ENCODE peak calls at places on chromosomes 7 and 10, in six cellular contexts. T is IMR-90, P is neuronal stem cell, O is H9, M is mesenchymal stem cell, C is H1. J is an unnamed sample.

GRCh38 chr10:58981051-58981450 is 195.4 kb upstream of the PHYHIPL start:
- DNase-seq in T (no peak), M (no peak), C (no peak), P (no peak), O (no peak), J (no peak)

GRCh38 chr7:152176797-152177196 is 151.3 kb downstream of the GALNT11 start:
- DNase-seq in P (no peak), O (no peak), C (no peak), T (no peak), M (no peak), J (no peak)

GRCh38 chr7:77504951-77505350 is 32.1 kb upstream of the PTPN12 start:
- DNase-seq in P (no peak), M (no peak), C (no peak), T (no peak), O (no peak), J (no peak)

GRCh38 chr10:31961675-31962074 is 33.0 kb upstream of the ARHGAP12 start:
- DNase-seq in T (peak; percentile 64), C (no peak), O (no peak), M (peak; percentile 69), P (no peak), J (peak; percentile 84)

GRCh38 chr10:88989824-88990527 is 622 bp upstream of the FAS start:
- DNase-seq in C (no peak), O (no peak), T (peak; percentile 86), M (peak; percentile 87), P (no peak), J (peak; percentile 28)

GRCh38 chr7:18013936-18014335 is 13.7 kb downstream of the PRPS1L1 start:
- DNase-seq in C (no peak), M (peak; percentile 29), O (no peak), P (no peak), T (peak; percentile 75), J (no peak)

GRCh38 chr10:103053659-103054581 is 135.8 kb downstream of the CNNM2 start:
- DNase-seq in C (peak; percentile 29), P (peak; percentile 30), O (peak; percentile 82), T (peak; percentile 88), M (peak; percentile 73), J (peak; percentile 65)

GRCh38 chr7:16637279-16637795 is 8.2 kb downstream of the ANKMY2 start:
- DNase-seq in O (no peak), C (no peak), P (no peak), M (no peak), T (no peak), J (no peak)

GRCh38 chr10:122435212-122435827 is 19.1 kb upstream of the ARMS2 start:
- DNase-seq in O (no peak), T (peak; percentile 55), C (no peak), M (peak; percentile 48), P (peak; percentile 8), J (no peak)

GRCh38 chr10:80413152-80413996 is 5.0 kb downstream of the PRXL2A start:
- DNase-seq in O (no peak), M (peak; percentile 96), C (no peak), P (no peak), T (peak; percentile 44), J (no peak)

DNA sequence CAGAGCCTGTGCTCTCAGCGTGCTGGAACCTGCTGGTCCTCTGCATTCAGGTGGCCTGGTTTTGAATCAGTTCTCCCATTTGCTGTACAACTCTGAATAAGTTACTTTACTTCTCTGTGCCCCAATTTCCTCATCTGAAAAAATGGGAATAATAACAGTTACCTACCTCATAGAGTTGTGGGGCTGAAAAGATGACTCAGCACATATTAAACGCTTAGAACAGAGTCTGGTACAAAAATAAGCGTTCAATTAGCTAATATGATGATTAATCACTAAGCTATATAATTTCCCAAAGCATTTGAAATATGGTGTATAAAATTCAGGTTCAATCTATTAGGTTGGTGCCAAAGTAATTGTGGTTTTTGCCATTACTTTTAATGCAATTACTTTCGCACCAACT is 259.1 kb downstream of the PRPF18 start:
- DNase-seq in O (no peak), M (no peak), P (no peak), T (no peak), C (no peak), J (no peak)
- H3K14ac ChIP-seq in O (no peak overlapping the region), M (no peak overlapping the region), P (no peak overlapping the region), T (peak overlapping the region; percentile 23), C (no peak overlapping the region), J (no peak overlapping the region)

GRCh38 chr10:13904053-13904452 is 317.3 kb downstream of the PRPF18 start:
- DNase-seq in T (no peak), O (no peak), M (no peak), C (no peak), P (no peak), J (peak; percentile 50)
- H4K8ac ChIP-seq in T (no peak overlapping the region), O (no peak overlapping the region), M (peak overlapping the region; percentile 72), C (no peak overlapping the region), P (no peak overlapping the region), J (peak overlapping the region; percentile 1)

GRCh38 chr7:41967156-41967555 is 264.3 kb upstream of the INHBA start:
- DNase-seq in M (peak; percentile 41), C (no peak), O (no peak), P (no peak), T (peak; percentile 72), J (no peak)
- H3K4me2 ChIP-seq in M (no peak overlapping the region), C (no peak overlapping the region), O (no peak overlapping the region), P (no peak overlapping the region), T (peak overlapping the region; percentile 20), J (no peak overlapping the region)

GRCh38 chr7:47333131-47333887 is 248.6 kb downstream of the TNS3 start:
- DNase-seq in M (no peak), T (no peak), O (no peak), C (no peak), P (no peak), J (no peak)
- H3K14ac ChIP-seq in M (no peak overlapping the region), T (no peak overlapping the region), O (no peak overlapping the region), C (no peak overlapping the region), P (no peak overlapping the region), J (no peak overlapping the region)

GRCh38 chr7:65731562-65732035 is 141.3 kb upstream of the VKORC1L1 start:
- DNase-seq in T (no peak), O (peak; percentile 71), M (peak; percentile 53), C (no peak), P (peak; percentile 27), J (peak; percentile 42)
- H4K8ac ChIP-seq in T (peak overlapping the region; percentile 23), O (no peak overlapping the region), M (peak overlapping the region; percentile 84), C (peak overlapping the region; percentile 87), P (no peak overlapping the region), J (no peak overlapping the region)

DNA sequence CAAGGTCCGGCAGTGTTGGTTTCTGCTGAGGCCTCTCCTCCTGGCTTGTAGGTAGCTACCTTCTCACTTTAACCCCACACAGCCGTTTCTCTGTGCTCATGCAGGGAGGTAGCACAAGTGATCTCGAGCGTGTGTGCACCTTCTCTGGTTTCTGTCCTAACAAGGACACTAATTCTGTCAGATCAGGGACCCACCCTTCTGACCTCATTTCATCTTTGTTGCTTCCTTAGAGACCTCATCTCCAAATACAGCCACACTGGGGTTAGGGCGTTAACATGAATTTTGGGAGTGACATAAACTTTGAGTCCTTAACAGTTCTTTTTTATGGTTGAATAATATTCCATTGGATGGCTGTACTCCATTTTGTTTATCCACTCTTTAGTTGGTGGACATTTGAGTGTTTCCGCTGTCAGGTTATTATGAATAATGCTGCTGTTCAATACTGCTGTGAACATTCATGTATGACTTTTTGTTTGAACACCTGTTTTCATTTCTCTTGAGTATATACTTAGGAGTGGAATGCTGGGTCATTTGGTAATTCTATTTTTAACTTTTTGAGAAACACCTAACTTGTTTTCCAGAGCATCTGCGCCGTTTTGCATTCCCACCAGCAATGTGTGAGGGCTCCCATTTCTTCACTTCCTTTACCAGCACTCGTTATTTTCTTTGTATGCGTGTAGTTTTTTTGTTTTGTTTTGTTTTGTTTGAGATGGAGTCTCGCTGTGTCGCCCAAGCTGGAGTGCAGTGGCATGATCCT is 57.5 kb downstream of the LCOR start:
- DNase-seq in M (no peak), O (no peak), T (no peak), P (no peak), C (no peak), J (no peak)
- H3K4me2 ChIP-seq in M (no peak overlapping the region), O (no peak overlapping the region), T (no peak overlapping the region), P (no peak overlapping the region), C (no peak overlapping the region), J (no peak overlapping the region)

GRCh38 chr7:32893722-32894121 is 2.2 kb upstream of the KBTBD2 start:
- DNase-seq in P (no peak), C (no peak), M (no peak), T (no peak), O (no peak), J (no peak)
- H3K14ac ChIP-seq in P (no peak overlapping the region), C (no peak overlapping the region), M (no peak overlapping the region), T (no peak overlapping the region), O (no peak overlapping the region), J (no peak overlapping the region)

GRCh38 chr10:112953760-112954159 is 3.7 kb downstream of the TCF7L2 start:
- DNase-seq in M (peak; percentile 65), P (no peak), C (no peak), T (peak; percentile 82), O (no peak), J (no peak)
- H4K8ac ChIP-seq in M (peak overlapping the region; percentile 41), P (no peak overlapping the region), C (no peak overlapping the region), T (peak overlapping the region; percentile 45), O (no peak overlapping the region), J (peak overlapping the region; percentile 22)

J was measured in trophoblast cell.